ENCODE peak calls at places on chromosomes 6 and 20, in eight cellular contexts. One of them, this sample, is unnamed.

GRCh38 chr20:61918548-61918947 is 147.1 kb downstream of the TAF4 start:
- DNase-seq in AG08395: no peak
- DNase-seq in cerebellum: no peak
- DNase-seq in activated T-cell treated with anti-CD3 and anti-CD28 coated beads, Interleukin-2, amount 50 U/mL, for 72 hours: no peak
- DNase-seq in H54: no peak
- DNase-seq in astrocyte of the spinal cord: no peak
- DNase-seq in heart left ventricle: no peak
- DNase-seq in fibroblast of the conjunctiva: no peak
- DNase-seq in this sample: no peak

GRCh38 chr20:47672886-47673670 is 112.2 kb downstream of the SULF2 start:
- DNase-seq in fibroblast of the conjunctiva: no peak
- DNase-seq in AG08395: no peak
- DNase-seq in heart left ventricle: no peak
- DNase-seq in astrocyte of the spinal cord: no peak
- DNase-seq in H54: no peak
- DNase-seq in activated T-cell treated with anti-CD3 and anti-CD28 coated beads, Interleukin-2, amount 50 U/mL, for 72 hours: no peak
- DNase-seq in cerebellum: no peak
- DNase-seq in this sample: no peak

GRCh38 chr6:10441004-10441654 is 26.3 kb upstream of the TFAP2A start:
- DNase-seq in astrocyte of the spinal cord: peak; percentile 89
- DNase-seq in heart left ventricle: no peak
- DNase-seq in H54: peak; percentile 74
- DNase-seq in activated T-cell treated with anti-CD3 and anti-CD28 coated beads, Interleukin-2, amount 50 U/mL, for 72 hours: no peak
- DNase-seq in fibroblast of the conjunctiva: peak; percentile 82
- DNase-seq in AG08395: peak; percentile 84
- DNase-seq in cerebellum: no peak
- DNase-seq in this sample: no peak

GRCh38 chr20:50237349-50237748 is 46.7 kb downstream of the CEBPB start:
- DNase-seq in H54: no peak
- DNase-seq in activated T-cell treated with anti-CD3 and anti-CD28 coated beads, Interleukin-2, amount 50 U/mL, for 72 hours: no peak
- DNase-seq in heart left ventricle: no peak
- DNase-seq in fibroblast of the conjunctiva: no peak
- DNase-seq in AG08395: no peak
- DNase-seq in cerebellum: no peak
- DNase-seq in astrocyte of the spinal cord: no peak
- DNase-seq in this sample: no peak

GRCh38 chr6:158713469-158713868 is 63.6 kb downstream of the SYTL3 start:
- DNase-seq in cerebellum: no peak
- DNase-seq in AG08395: no peak
- DNase-seq in heart left ventricle: no peak
- DNase-seq in activated T-cell treated with anti-CD3 and anti-CD28 coated beads, Interleukin-2, amount 50 U/mL, for 72 hours: no peak
- DNase-seq in astrocyte of the spinal cord: no peak
- DNase-seq in fibroblast of the conjunctiva: no peak
- DNase-seq in H54: no peak
- DNase-seq in this sample: no peak

GRCh38 chr6:34462561-34462971 is 3.3 kb upstream of the PACSIN1 start:
- DNase-seq in H54: peak; percentile 75
- DNase-seq in fibroblast of the conjunctiva: no peak
- DNase-seq in heart left ventricle: peak; percentile 79
- DNase-seq in AG08395: peak; percentile 35
- DNase-seq in cerebellum: no peak
- DNase-seq in astrocyte of the spinal cord: no peak
- DNase-seq in activated T-cell treated with anti-CD3 and anti-CD28 coated beads, Interleukin-2, amount 50 U/mL, for 72 hours: no peak
- DNase-seq in this sample: no peak

GRCh38 chr20:35269055-35269781 is 8.7 kb downstream of the MMP24OS start:
- DNase-seq in cerebellum: peak; percentile 82
- DNase-seq in AG08395: peak; percentile 81
- DNase-seq in H54: peak; percentile 79
- DNase-seq in astrocyte of the spinal cord: peak; percentile 56
- DNase-seq in heart left ventricle: peak; percentile 63
- DNase-seq in fibroblast of the conjunctiva: no peak
- DNase-seq in activated T-cell treated with anti-CD3 and anti-CD28 coated beads, Interleukin-2, amount 50 U/mL, for 72 hours: peak; percentile 64
- DNase-seq in this sample: peak; percentile 85

GRCh38 chr20:47998736-47999135 is 213.5 kb upstream of the SULF2 start:
- DNase-seq in AG08395: no peak
- DNase-seq in astrocyte of the spinal cord: no peak
- DNase-seq in fibroblast of the conjunctiva: no peak
- DNase-seq in activated T-cell treated with anti-CD3 and anti-CD28 coated beads, Interleukin-2, amount 50 U/mL, for 72 hours: no peak
- DNase-seq in cerebellum: no peak
- DNase-seq in heart left ventricle: no peak
- DNase-seq in H54: no peak
- DNase-seq in this sample: no peak

GRCh38 chr6:45116714-45117410 is 211.3 kb upstream of the RUNX2 start:
- DNase-seq in activated T-cell treated with anti-CD3 and anti-CD28 coated beads, Interleukin-2, amount 50 U/mL, for 72 hours: no peak
- DNase-seq in heart left ventricle: no peak
- DNase-seq in cerebellum: no peak
- DNase-seq in fibroblast of the conjunctiva: peak; percentile 40
- DNase-seq in AG08395: peak; percentile 45
- DNase-seq in astrocyte of the spinal cord: peak; percentile 85
- DNase-seq in H54: no peak
- DNase-seq in this sample: no peak

GRCh38 chr6:89952696-89953095 is 58.4 kb downstream of the GJA10 start:
- DNase-seq in cerebellum: no peak
- DNase-seq in H54: no peak
- DNase-seq in activated T-cell treated with anti-CD3 and anti-CD28 coated beads, Interleukin-2, amount 50 U/mL, for 72 hours: peak; percentile 62
- DNase-seq in fibroblast of the conjunctiva: peak; percentile 1
- DNase-seq in astrocyte of the spinal cord: peak; percentile 90
- DNase-seq in AG08395: peak; percentile 56
- DNase-seq in heart left ventricle: no peak
- DNase-seq in this sample: no peak

GRCh38 chr6:109165392-109165964 is 70.2 kb downstream of the CEP57L1 start:
- DNase-seq in activated T-cell treated with anti-CD3 and anti-CD28 coated beads, Interleukin-2, amount 50 U/mL, for 72 hours: no peak
- DNase-seq in AG08395: peak; percentile 83
- DNase-seq in fibroblast of the conjunctiva: peak; percentile 39
- DNase-seq in heart left ventricle: peak; percentile 37
- DNase-seq in H54: no peak
- DNase-seq in astrocyte of the spinal cord: peak; percentile 65
- DNase-seq in cerebellum: no peak
- DNase-seq in this sample: peak; percentile 32

GRCh38 chr20:23602699-23603098 is 3.0 kb downstream of the CST9 start:
- DNase-seq in AG08395: no peak
- DNase-seq in fibroblast of the conjunctiva: no peak
- DNase-seq in astrocyte of the spinal cord: no peak
- DNase-seq in activated T-cell treated with anti-CD3 and anti-CD28 coated beads, Interleukin-2, amount 50 U/mL, for 72 hours: no peak
- DNase-seq in heart left ventricle: no peak
- DNase-seq in cerebellum: no peak
- DNase-seq in H54: no peak
- DNase-seq in this sample: no peak

GRCh38 chr6:107613980-107614379 is 124.1 kb downstream of the SOBP start:
- DNase-seq in cerebellum: no peak
- DNase-seq in fibroblast of the conjunctiva: no peak
- DNase-seq in activated T-cell treated with anti-CD3 and anti-CD28 coated beads, Interleukin-2, amount 50 U/mL, for 72 hours: no peak
- DNase-seq in heart left ventricle: no peak
- DNase-seq in AG08395: no peak
- DNase-seq in H54: no peak
- DNase-seq in astrocyte of the spinal cord: no peak
- DNase-seq in this sample: no peak

GRCh38 chr20:59742351-59743095 is 138.2 kb downstream of the PHACTR3 start:
- DNase-seq in activated T-cell treated with anti-CD3 and anti-CD28 coated beads, Interleukin-2, amount 50 U/mL, for 72 hours: no peak
- DNase-seq in AG08395: no peak
- DNase-seq in fibroblast of the conjunctiva: no peak
- DNase-seq in cerebellum: no peak
- DNase-seq in H54: no peak
- DNase-seq in heart left ventricle: no peak
- DNase-seq in astrocyte of the spinal cord: no peak
- DNase-seq in this sample: no peak

GRCh38 chr20:5569021-5569420 is 181.2 kb upstream of the SHLD1 start:
- DNase-seq in astrocyte of the spinal cord: peak; percentile 61
- DNase-seq in AG08395: peak; percentile 25
- DNase-seq in heart left ventricle: no peak
- DNase-seq in H54: no peak
- DNase-seq in fibroblast of the conjunctiva: no peak
- DNase-seq in cerebellum: peak; percentile 49
- DNase-seq in activated T-cell treated with anti-CD3 and anti-CD28 coated beads, Interleukin-2, amount 50 U/mL, for 72 hours: peak; percentile 50
- DNase-seq in this sample: no peak

GRCh38 chr6:158849899-158850806 is 31.0 kb upstream of the EZR start:
- DNase-seq in activated T-cell treated with anti-CD3 and anti-CD28 coated beads, Interleukin-2, amount 50 U/mL, for 72 hours: peak; percentile 62
- DNase-seq in fibroblast of the conjunctiva: peak; percentile 87
- DNase-seq in astrocyte of the spinal cord: peak; percentile 93
- DNase-seq in heart left ventricle: no peak
- DNase-seq in cerebellum: no peak
- DNase-seq in H54: peak; percentile 59
- DNase-seq in AG08395: peak; percentile 89
- DNase-seq in this sample: no peak

GRCh38 chr20:63222541-63222940 is 6.6 kb upstream of the YTHDF1 start:
- DNase-seq in AG08395: no peak
- DNase-seq in H54: no peak
- DNase-seq in heart left ventricle: no peak
- DNase-seq in activated T-cell treated with anti-CD3 and anti-CD28 coated beads, Interleukin-2, amount 50 U/mL, for 72 hours: no peak
- DNase-seq in fibroblast of the conjunctiva: no peak
- DNase-seq in cerebellum: no peak
- DNase-seq in astrocyte of the spinal cord: no peak
- DNase-seq in this sample: no peak

GRCh38 chr6:45965007-45965406 is 50.7 kb downstream of the CLIC5 start:
- DNase-seq in heart left ventricle: no peak
- DNase-seq in astrocyte of the spinal cord: peak; percentile 46
- DNase-seq in AG08395: peak; percentile 26
- DNase-seq in activated T-cell treated with anti-CD3 and anti-CD28 coated beads, Interleukin-2, amount 50 U/mL, for 72 hours: no peak
- DNase-seq in fibroblast of the conjunctiva: no peak
- DNase-seq in cerebellum: no peak
- DNase-seq in H54: no peak
- DNase-seq in this sample: no peak

GRCh38 chr6:122042851-122043250 is 356.6 kb upstream of the HSF2 start:
- DNase-seq in heart left ventricle: no peak
- DNase-seq in H54: no peak
- DNase-seq in AG08395: peak; percentile 31
- DNase-seq in fibroblast of the conjunctiva: no peak
- DNase-seq in cerebellum: no peak
- DNase-seq in activated T-cell treated with anti-CD3 and anti-CD28 coated beads, Interleukin-2, amount 50 U/mL, for 72 hours: no peak
- DNase-seq in astrocyte of the spinal cord: no peak
- DNase-seq in this sample: no peak

GRCh38 chr6:121726596-121726995 is 291.1 kb downstream of the GJA1 start:
- DNase-seq in cerebellum: no peak
- DNase-seq in fibroblast of the conjunctiva: no peak
- DNase-seq in heart left ventricle: no peak
- DNase-seq in H54: no peak
- DNase-seq in astrocyte of the spinal cord: peak; percentile 25
- DNase-seq in AG08395: no peak
- DNase-seq in activated T-cell treated with anti-CD3 and anti-CD28 coated beads, Interleukin-2, amount 50 U/mL, for 72 hours: no peak
- DNase-seq in this sample: no peak

GRCh38 chr6:33415831-33416230 is 2.1 kb downstream of the CUTA start:
- DNase-seq in fibroblast of the conjunctiva: no peak
- DNase-seq in cerebellum: no peak
- DNase-seq in activated T-cell treated with anti-CD3 and anti-CD28 coated beads, Interleukin-2, amount 50 U/mL, for 72 hours: no peak
- DNase-seq in H54: no peak
- DNase-seq in astrocyte of the spinal cord: no peak
- DNase-seq in heart left ventricle: no peak
- DNase-seq in AG08395: no peak
- DNase-seq in this sample: no peak

GRCh38 chr6:136524339-136524935 is 25.8 kb downstream of the MAP7 start:
- DNase-seq in astrocyte of the spinal cord: no peak
- DNase-seq in cerebellum: no peak
- DNase-seq in fibroblast of the conjunctiva: no peak
- DNase-seq in H54: no peak
- DNase-seq in activated T-cell treated with anti-CD3 and anti-CD28 coated beads, Interleukin-2, amount 50 U/mL, for 72 hours: no peak
- DNase-seq in AG08395: no peak
- DNase-seq in heart left ventricle: no peak
- DNase-seq in this sample: no peak

GRCh38 chr6:34578445-34579262 is 22.5 kb upstream of the SPDEF start:
- DNase-seq in H54: no peak
- DNase-seq in heart left ventricle: no peak
- DNase-seq in fibroblast of the conjunctiva: no peak
- DNase-seq in activated T-cell treated with anti-CD3 and anti-CD28 coated beads, Interleukin-2, amount 50 U/mL, for 72 hours: no peak
- DNase-seq in astrocyte of the spinal cord: no peak
- DNase-seq in AG08395: no peak
- DNase-seq in cerebellum: no peak
- DNase-seq in this sample: no peak

GRCh38 chr6:79650943-79651342 is 19.8 kb downstream of the SH3BGRL2 start:
- DNase-seq in AG08395: no peak
- DNase-seq in H54: no peak
- DNase-seq in heart left ventricle: no peak
- DNase-seq in activated T-cell treated with anti-CD3 and anti-CD28 coated beads, Interleukin-2, amount 50 U/mL, for 72 hours: no peak
- DNase-seq in fibroblast of the conjunctiva: no peak
- DNase-seq in cerebellum: no peak
- DNase-seq in astrocyte of the spinal cord: no peak
- DNase-seq in this sample: no peak

GRCh38 chr6:14767176-14767575 is 478.7 kb upstream of the JARID2 start:
- DNase-seq in astrocyte of the spinal cord: no peak
- DNase-seq in heart left ventricle: no peak
- DNase-seq in activated T-cell treated with anti-CD3 and anti-CD28 coated beads, Interleukin-2, amount 50 U/mL, for 72 hours: no peak
- DNase-seq in AG08395: no peak
- DNase-seq in H54: no peak
- DNase-seq in fibroblast of the conjunctiva: no peak
- DNase-seq in cerebellum: peak; percentile 16
- DNase-seq in this sample: no peak

GRCh38 chr20:47502271-47502730 is 614 bp downstream of the NCOA3 start:
- DNase-seq in H54: no peak
- DNase-seq in AG08395: peak; percentile 24
- DNase-seq in activated T-cell treated with anti-CD3 and anti-CD28 coated beads, Interleukin-2, amount 50 U/mL, for 72 hours: no peak
- DNase-seq in astrocyte of the spinal cord: peak; percentile 14
- DNase-seq in heart left ventricle: no peak
- DNase-seq in fibroblast of the conjunctiva: no peak
- DNase-seq in cerebellum: peak; percentile 12
- DNase-seq in this sample: peak; percentile 38

GRCh38 chr6:10655508-10656055 is 38.8 kb downstream of the C6orf52 start:
- DNase-seq in heart left ventricle: no peak
- DNase-seq in H54: no peak
- DNase-seq in cerebellum: no peak
- DNase-seq in AG08395: no peak
- DNase-seq in astrocyte of the spinal cord: no peak
- DNase-seq in fibroblast of the conjunctiva: no peak
- DNase-seq in activated T-cell treated with anti-CD3 and anti-CD28 coated beads, Interleukin-2, amount 50 U/mL, for 72 hours: no peak
- DNase-seq in this sample: no peak

GRCh38 chr20:31936430-31936829 is 15.4 kb downstream of the PDRG1 start:
- DNase-seq in fibroblast of the conjunctiva: no peak
- DNase-seq in activated T-cell treated with anti-CD3 and anti-CD28 coated beads, Interleukin-2, amount 50 U/mL, for 72 hours: no peak
- DNase-seq in AG08395: no peak
- DNase-seq in heart left ventricle: no peak
- DNase-seq in H54: no peak
- DNase-seq in cerebellum: no peak
- DNase-seq in astrocyte of the spinal cord: no peak
- DNase-seq in this sample: no peak

GRCh38 chr6:10961837-10962236 is 75.0 kb downstream of the SYCP2L start:
- DNase-seq in cerebellum: no peak
- DNase-seq in heart left ventricle: no peak
- DNase-seq in activated T-cell treated with anti-CD3 and anti-CD28 coated beads, Interleukin-2, amount 50 U/mL, for 72 hours: no peak
- DNase-seq in astrocyte of the spinal cord: no peak
- DNase-seq in fibroblast of the conjunctiva: no peak
- DNase-seq in AG08395: no peak
- DNase-seq in H54: no peak
- DNase-seq in this sample: no peak

GRCh38 chr6:160767019-160767646 is 65.1 kb downstream of the PLG start:
- DNase-seq in activated T-cell treated with anti-CD3 and anti-CD28 coated beads, Interleukin-2, amount 50 U/mL, for 72 hours: peak; percentile 73
- DNase-seq in astrocyte of the spinal cord: peak; percentile 52
- DNase-seq in heart left ventricle: peak; percentile 58
- DNase-seq in AG08395: peak; percentile 57
- DNase-seq in fibroblast of the conjunctiva: peak; percentile 35
- DNase-seq in cerebellum: peak; percentile 20
- DNase-seq in H54: no peak
- DNase-seq in this sample: peak; percentile 87

GRCh38 chr6:89433637-89434499 is 916 bp downstream of the ANKRD6 start:
- DNase-seq in heart left ventricle: peak; percentile 29
- DNase-seq in H54: no peak
- DNase-seq in AG08395: no peak
- DNase-seq in astrocyte of the spinal cord: no peak
- DNase-seq in cerebellum: peak; percentile 47
- DNase-seq in activated T-cell treated with anti-CD3 and anti-CD28 coated beads, Interleukin-2, amount 50 U/mL, for 72 hours: peak; percentile 25
- DNase-seq in fibroblast of the conjunctiva: no peak
- DNase-seq in this sample: peak; percentile 66

This sample was measured in left lung.